ENCODE peak calls at places on chromosomes 16 and 17, in four cellular contexts. G is A549, F is endothelial cell of umbilical vein, Q is GM12878. O is an unnamed sample.

GRCh38 chr16:19753815-19754643 is 36.0 kb downstream of the IQCK start:
- DNase-seq in G (peak), F (peak), Q (no peak), O (no peak)

GRCh38 chr17:20008242-20009051 is 712 bp upstream of the SPECC1 start:
- DNase-seq in G (peak), F (no peak), Q (no peak), O (peak)

GRCh38 chr17:37770631-37771518 is 26.0 kb upstream of the HNF1B start:
- DNase-seq in G (peak), F (peak), Q (no peak), O (peak)

GRCh38 chr16:86306811-86307517 is 203.4 kb upstream of the FOXF1 start:
- DNase-seq in G (no peak), F (no peak), Q (no peak), O (peak)

GRCh38 chr16:53756329-53756996 is 52.5 kb downstream of the FTO start:
- DNase-seq in G (no peak), F (no peak), Q (no peak), O (no peak)

GRCh38 chr16:72884573-72884972 is 163.4 kb downstream of the ZFHX3 start:
- DNase-seq in G (no peak), F (no peak), Q (no peak), O (no peak)

GRCh38 chr17:9729034-9729650 is 62.2 kb downstream of the DHRS7C start:
- DNase-seq in G (peak), F (peak), Q (peak), O (peak)

GRCh38 chr17:47295874-47296255 is 27.9 kb upstream of the EFCAB13 start:
- DNase-seq in G (no peak), F (no peak), Q (no peak), O (no peak)

GRCh38 chr17:62860962-62861873 is 53.1 kb upstream of the MARCHF10 start:
- DNase-seq in G (no peak), F (no peak), Q (no peak), O (no peak)

GRCh38 chr16:21590287-21590686 is 9.1 kb upstream of the METTL9 start:
- DNase-seq in G (no peak), F (no peak), Q (no peak), O (peak)

GRCh38 chr17:43909537-43910231 is 2.3 kb upstream of the MPP2 start:
- DNase-seq in G (no peak), F (no peak), Q (no peak), O (no peak)

GRCh38 chr17:2421315-2422147 is 20.7 kb upstream of the MNT start:
- DNase-seq in G (no peak), F (no peak), Q (no peak), O (no peak)

GRCh38 chr17:37182786-37183185 is 193.0 kb upstream of the C17orf78 start:
- DNase-seq in G (no peak), F (peak), Q (no peak), O (no peak)

GRCh38 chr16:84141143-84141670 is 3.8 kb downstream of the HSDL1 start:
- DNase-seq in G (peak), F (no peak), Q (no peak), O (peak)

GRCh38 chr17:8393470-8394231 is 4.0 kb downstream of the RNF222 start:
- DNase-seq in G (no peak), F (no peak), Q (no peak), O (no peak)

GRCh38 chr17:46841561-46842379 is 9.6 kb upstream of the WNT9B start:
- DNase-seq in G (peak), F (no peak), Q (no peak), O (peak)

GRCh38 chr17:15262291-15263205 is 2.6 kb downstream of the PMP22 start:
- DNase-seq in G (peak), F (peak), Q (no peak), O (peak)

GRCh38 chr17:15261818-15262290 is 3.3 kb downstream of the PMP22 start:
- DNase-seq in G (peak), F (peak), Q (no peak), O (no peak)

GRCh38 chr17:15261063-15261817 is 3.9 kb downstream of the PMP22 start:
- DNase-seq in G (peak), F (peak), Q (no peak), O (no peak)

GRCh38 chr17:15258113-15258512 is 7.0 kb downstream of the PMP22 start:
- DNase-seq in G (no peak), F (no peak), Q (no peak), O (no peak)

DNA sequence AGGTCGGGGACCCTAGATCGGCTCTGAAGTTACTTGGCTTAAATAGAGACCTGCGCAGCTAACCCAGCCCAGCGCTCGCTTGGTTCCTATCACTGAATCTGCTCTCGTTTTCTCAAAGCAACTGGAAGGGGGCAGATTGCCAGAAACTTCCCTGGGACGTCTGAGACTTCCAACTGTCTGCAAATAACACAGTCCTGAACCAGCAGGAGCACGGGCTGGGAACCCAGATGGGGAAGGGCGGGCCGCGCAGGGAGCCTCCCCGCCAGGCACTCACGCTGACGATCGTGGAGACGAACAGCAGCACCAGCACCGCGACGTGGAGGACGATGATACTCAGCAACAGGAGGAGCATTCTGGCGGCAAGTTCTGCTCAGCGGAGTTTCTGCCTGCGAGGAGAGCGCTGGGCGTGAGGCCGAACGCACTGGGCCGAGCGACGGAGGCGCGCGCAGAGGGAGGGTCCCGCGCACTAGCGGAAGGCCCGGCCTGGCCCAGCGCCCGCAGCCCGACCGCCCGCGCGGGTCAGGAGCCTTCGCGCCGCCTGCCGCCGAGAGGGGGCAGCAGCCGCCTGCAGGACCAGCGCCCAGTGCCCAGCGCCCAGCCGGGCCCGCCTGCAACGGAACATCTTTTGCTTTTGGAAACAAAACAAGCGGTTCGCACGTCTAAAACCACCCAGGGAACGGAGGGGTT is 4.6 kb downstream of the PMP22 start:
- DNase-seq in G (peak), F (peak), Q (no peak), O (peak)
- TF ChIP-seq POLR2A in G (peak), F (peak), Q (no peak), O (no peak)

DNA sequence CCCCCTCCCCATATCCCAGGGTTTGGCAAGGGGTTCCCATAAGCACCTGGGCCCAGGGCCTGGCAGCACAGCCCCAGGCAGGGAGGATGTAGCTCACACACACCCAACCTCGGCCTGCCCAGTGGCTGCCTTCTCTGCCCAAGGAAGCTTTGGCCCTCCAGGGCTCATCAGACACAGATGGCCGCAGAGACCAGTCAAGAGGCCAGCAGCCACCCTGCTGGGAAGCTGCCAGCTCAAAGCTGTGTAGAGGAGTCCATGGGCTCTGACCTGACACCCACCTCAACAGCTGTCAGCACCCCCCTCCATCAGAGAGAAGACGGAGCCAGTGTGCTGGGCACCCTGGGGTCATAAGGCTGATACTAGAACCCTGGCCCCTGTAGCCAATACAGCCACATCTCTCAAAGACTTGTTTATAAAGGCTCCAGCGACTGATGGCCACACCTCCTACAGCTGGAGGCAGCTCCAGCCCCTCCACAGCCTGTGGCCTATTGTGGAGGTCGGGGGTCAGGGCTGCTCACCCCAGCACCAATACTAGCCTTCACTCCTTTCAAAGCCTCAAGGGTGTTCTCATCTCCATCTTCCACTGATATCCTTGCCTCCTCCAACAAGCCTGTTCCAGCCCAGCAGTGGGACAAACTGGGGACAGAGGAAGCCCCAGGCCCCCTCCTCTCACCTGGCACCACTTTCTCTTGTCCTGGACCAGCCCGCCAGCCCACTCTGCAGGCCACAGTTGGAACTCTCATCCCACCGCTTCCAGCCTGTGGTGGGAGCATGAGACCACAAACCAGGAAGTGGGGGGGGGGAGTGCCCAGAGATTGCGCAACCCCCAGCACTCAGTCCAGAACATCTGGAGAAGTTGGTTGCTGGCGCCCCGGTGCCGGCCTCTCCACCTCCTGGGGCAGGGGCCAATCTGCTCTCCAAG is 2.2 kb upstream of the MPG start:
- DNase-seq in G (no peak), F (peak), Q (no peak), O (peak)
- TF ChIP-seq CTCF in G (no peak), F (peak), Q (no peak), O (peak)

GRCh38 chr16:48413291-48413690 is 28.1 kb upstream of the SIAH1 start:
- DNase-seq in G (no peak), F (no peak), Q (no peak), O (no peak)

GRCh38 chr16:48409839-48410610 is 24.8 kb upstream of the SIAH1 start:
- DNase-seq in G (peak), F (no peak), Q (no peak), O (peak)

GRCh38 chr16:48405153-48405552 is 19.9 kb upstream of the SIAH1 start:
- DNase-seq in G (no peak), F (no peak), Q (no peak), O (no peak)

GRCh38 chr16:48405907-48406306 is 20.7 kb upstream of the SIAH1 start:
- DNase-seq in G (no peak), F (no peak), Q (no peak), O (no peak)

GRCh38 chr16:48408688-48409087 is 23.5 kb upstream of the SIAH1 start:
- DNase-seq in G (no peak), F (no peak), Q (no peak), O (peak)
- TF ChIP-seq MYC in G (no peak), F (no peak), Q (no peak), O (no peak)

DNA sequence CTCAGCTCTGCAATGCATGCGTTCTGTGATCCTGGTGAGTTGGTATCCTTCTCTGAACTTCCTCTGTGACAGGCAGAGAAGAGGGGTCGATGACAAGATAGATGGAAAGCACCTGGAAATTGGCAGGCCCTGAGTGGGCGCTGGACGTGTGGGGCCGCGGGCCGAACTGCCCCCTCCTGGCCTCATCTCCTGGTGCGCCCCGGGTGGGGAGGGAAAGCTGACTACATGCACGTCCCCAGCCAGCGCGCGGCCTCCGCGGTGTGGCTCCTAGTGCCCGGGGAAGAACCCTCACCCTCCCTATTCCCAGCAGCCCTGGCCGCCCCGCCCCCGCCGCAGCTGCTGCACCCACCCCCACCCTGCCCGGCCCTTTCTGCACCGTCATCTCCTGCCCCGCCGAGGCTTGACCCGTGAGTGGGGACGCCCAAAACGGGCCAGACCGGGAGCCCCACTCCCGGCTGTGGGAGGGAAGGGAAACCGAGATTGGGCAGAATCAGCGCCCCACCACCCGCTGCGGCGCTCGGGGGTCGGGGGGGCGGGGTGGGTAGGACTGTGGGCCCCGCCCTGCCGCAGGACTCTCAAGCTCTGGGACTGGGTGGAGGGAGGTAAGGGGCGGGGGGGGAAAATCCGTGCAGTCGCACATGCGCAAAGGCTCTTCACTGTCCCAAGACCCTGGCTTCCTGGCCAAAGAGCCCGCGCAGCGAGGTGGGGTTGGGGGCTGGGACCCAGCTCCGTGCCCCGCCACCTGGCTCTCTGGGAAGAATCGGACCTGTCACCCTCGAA is at the start of gene NOL3:
- DNase-seq in G (peak), F (peak), Q (peak), O (peak)
- TF ChIP-seq POLR2A in G (peak), F (peak), Q (peak), O (peak)

GRCh38 chr16:11743308-11744074 is 834 bp upstream of the TXNDC11 start:
- DNase-seq in G (peak), F (peak), Q (no peak), O (peak)
- TF ChIP-seq CTCF in G (no peak), F (no peak), Q (no peak), O (no peak)

GRCh38 chr17:3976675-3977171 is 12.5 kb upstream of the ATP2A3 start:
- DNase-seq in G (no peak), F (no peak), Q (no peak), O (no peak)
- TF ChIP-seq MYC in G (no peak), F (no peak), Q (no peak), O (no peak)

GRCh38 chr16:1420540-1421205 is at the start of gene UQCC4:
- DNase-seq in G (peak), F (peak), Q (peak), O (peak)
- TF ChIP-seq POLR2A in G (peak), F (peak), Q (peak), O (peak)

GRCh38 chr16:66924527-66925321 is 611 bp downstream of the RRAD start:
- DNase-seq in G (peak), F (no peak), Q (no peak), O (peak)
- TF ChIP-seq CTCF in G (peak), F (peak), Q (peak), O (peak)

DNA sequence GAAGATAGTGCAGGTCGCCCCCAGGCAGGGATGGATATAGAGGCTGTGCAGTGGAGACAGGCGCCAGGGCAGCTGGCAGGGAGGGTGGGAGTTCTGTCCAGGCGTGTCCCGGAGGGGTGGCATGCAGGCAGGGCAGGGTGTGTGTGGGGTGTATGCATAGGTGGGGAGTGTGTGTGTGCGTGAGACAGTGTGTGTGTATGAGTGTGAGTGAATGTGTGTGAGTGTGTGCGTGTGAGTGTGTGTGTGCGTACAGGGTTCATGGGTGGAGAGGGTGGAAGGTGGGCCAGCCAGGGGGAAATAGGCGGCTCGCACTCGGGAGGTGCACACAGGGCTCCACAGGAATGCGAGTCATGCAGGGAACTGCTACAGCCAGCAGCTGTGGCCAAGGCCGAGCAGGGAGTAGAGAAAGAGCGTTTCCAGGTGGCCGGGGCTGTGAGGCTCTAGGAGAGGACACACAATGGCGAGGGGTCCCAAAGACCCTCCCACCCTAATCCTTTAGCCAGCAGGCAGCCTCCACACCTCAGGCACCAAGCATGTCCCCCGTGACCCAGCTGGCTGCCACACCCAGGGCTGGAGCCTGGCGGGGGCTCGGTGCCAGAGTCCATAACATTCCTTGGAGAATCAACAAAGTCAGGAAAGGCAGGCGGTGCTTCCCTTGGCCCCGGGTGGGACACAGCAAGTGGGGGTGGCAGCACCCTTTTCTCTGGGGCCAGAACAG is 4.6 kb downstream of the PLCD3 start:
- DNase-seq in G (no peak), F (peak), Q (no peak), O (no peak)
- TF ChIP-seq MYC in G (no peak), F (no peak), Q (no peak), O (no peak)

O was measured in NB4.